ENCODE peak calls at places on chromosomes 11 and 22, in six cellular contexts. Z, I, J, P, S and H are unnamed samples.
A peak's percentile ranks its signal among the peaks of the same experiment; 100 is the strongest.

GRCh38 chr11:67356867-67357561 is 3.7 kb upstream of the POLD4 start:
- DNase-seq in Z (peak; percentile 42), I (peak; percentile 52), J (peak; percentile 84), P (peak; percentile 66), S (peak; percentile 80), H (peak; percentile 88)

GRCh38 chr22:29078036-29078868 is 5.4 kb downstream of the KREMEN1 start:
- DNase-seq in Z (no peak), I (no peak), J (no peak), P (no peak), S (no peak), H (no peak)

GRCh38 chr11:1060885-1061616 is 13.6 kb upstream of the MUC2 start:
- DNase-seq in Z (peak; percentile 15), I (no peak), J (peak; percentile 24), P (no peak), S (no peak), H (peak; percentile 81)

GRCh38 chr22:27836181-27836580 is 34.6 kb upstream of the MN1 start:
- DNase-seq in Z (no peak), I (no peak), J (no peak), P (no peak), S (no peak), H (no peak)

GRCh38 chr22:30270841-30271240 is 4.2 kb upstream of the OSM start:
- DNase-seq in Z (peak; percentile 62), I (no peak), J (peak; percentile 79), P (no peak), S (no peak), H (no peak)

GRCh38 chr11:116864531-116864930 is 27.1 kb upstream of the APOA1 start:
- DNase-seq in Z (no peak), I (no peak), J (no peak), P (no peak), S (no peak), H (no peak)

GRCh38 chr11:79201637-79202347 is 239.0 kb downstream of the TENM4 start:
- DNase-seq in Z (no peak), I (no peak), J (no peak), P (no peak), S (no peak), H (no peak)

GRCh38 chr11:77506857-77507256 is 33.0 kb upstream of the PAK1 start:
- DNase-seq in Z (no peak), I (no peak), J (no peak), P (no peak), S (no peak), H (peak; percentile 9)

GRCh38 chr11:131922220-131922619 is 551.8 kb downstream of the NTM start:
- DNase-seq in Z (no peak), I (no peak), J (no peak), P (no peak), S (no peak), H (no peak)

GRCh38 chr22:26957176-26957575 is 299.8 kb downstream of the MIAT start:
- DNase-seq in Z (no peak), I (no peak), J (no peak), P (no peak), S (no peak), H (no peak)

GRCh38 chr22:44003776-44004460 is 20.2 kb upstream of the PARVB start:
- DNase-seq in Z (no peak), I (no peak), J (no peak), P (no peak), S (no peak), H (no peak)

GRCh38 chr22:20988573-20989322 is 6.7 kb downstream of the LZTR1 start:
- DNase-seq in Z (no peak), I (no peak), J (no peak), P (no peak), S (no peak), H (no peak)

GRCh38 chr11:79055866-79056632 is 384.8 kb downstream of the TENM4 start:
- DNase-seq in Z (no peak), I (no peak), J (peak; percentile 80), P (no peak), S (no peak), H (no peak)

GRCh38 chr22:35993048-35993714 is 35.4 kb downstream of the RBFOX2 start:
- DNase-seq in Z (no peak), I (no peak), J (no peak), P (no peak), S (no peak), H (no peak)

GRCh38 chr11:134062255-134063030 is 6.4 kb upstream of the JAM3 start:
- DNase-seq in Z (no peak), I (no peak), J (no peak), P (no peak), S (no peak), H (no peak)

GRCh38 chr22:21446827-21447690 is 20.1 kb upstream of the TMEM191C start:
- DNase-seq in Z (no peak), I (no peak), J (no peak), P (no peak), S (peak; percentile 12), H (no peak)

GRCh38 chr11:66866007-66866406 is 9.1 kb downstream of the LRFN4 start:
- DNase-seq in Z (no peak), I (no peak), J (no peak), P (no peak), S (peak; percentile 8), H (no peak)

GRCh38 chr11:62143727-62144126 is 19.9 kb downstream of the INCENP start:
- DNase-seq in Z (no peak), I (no peak), J (no peak), P (peak; percentile 16), S (no peak), H (no peak)
- TF ChIP-seq CTCF in Z (no peak), I (peak; percentile 23), J (peak; percentile 19), P (no peak), S (no peak), H (no peak)

GRCh38 chr11:121391914-121392313 is 60.2 kb upstream of the SORL1 start:
- DNase-seq in Z (no peak), I (no peak), J (no peak), P (no peak), S (no peak), H (peak; percentile 56)
- TF ChIP-seq CTCF in Z (no peak), I (no peak), J (no peak), P (no peak), S (no peak), H (no peak)

GRCh38 chr11:32659672-32660071 is 76.0 kb downstream of the EIF3M start:
- DNase-seq in Z (no peak), I (no peak), J (no peak), P (no peak), S (no peak), H (no peak)
- TF ChIP-seq CTCF in Z (no peak), I (no peak), J (no peak), P (no peak), S (peak; percentile 15), H (no peak)

GRCh38 chr11:73308963-73309960 is 1.2 kb downstream of the ARHGEF17 start:
- DNase-seq in Z (peak; percentile 91), I (peak; percentile 90), J (peak; percentile 96), P (no peak), S (peak; percentile 51), H (peak; percentile 92)

GRCh38 chr11:73307323-73308002 is 613 bp upstream of the ARHGEF17 start:
- DNase-seq in Z (peak; percentile 98), I (peak; percentile 98), J (peak; percentile 98), P (peak; percentile 92), S (peak; percentile 98), H (peak; percentile 99)

GRCh38 chr11:73306977-73307322 is 1.1 kb upstream of the ARHGEF17 start:
- DNase-seq in Z (no peak), I (no peak), J (no peak), P (no peak), S (no peak), H (no peak)

GRCh38 chr11:73308003-73308962 is at the start of gene ARHGEF17:
- DNase-seq in Z (peak; percentile 82), I (no peak), J (peak; percentile 85), P (peak; percentile 39), S (peak; percentile 76), H (peak; percentile 89)

DNA sequence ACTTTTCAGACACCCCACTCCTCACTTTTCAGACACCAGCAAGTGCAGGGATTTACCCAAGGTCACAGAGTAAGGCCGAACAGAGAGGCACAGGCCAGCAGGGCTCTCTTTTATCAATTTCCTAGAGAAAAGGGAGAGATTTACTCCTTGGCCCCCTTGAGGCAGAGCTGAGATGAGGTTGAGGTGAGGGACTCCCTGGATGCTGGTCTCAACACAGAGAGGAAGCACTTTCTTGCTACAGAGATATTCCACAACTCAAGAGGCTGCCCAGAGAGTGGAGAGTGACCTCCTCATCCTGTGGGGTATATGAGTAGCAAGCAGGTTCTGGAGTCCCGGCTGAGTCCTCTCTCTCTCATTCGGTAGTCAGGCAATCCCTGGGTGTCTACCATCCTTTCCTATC is 2.0 kb upstream of the ARHGEF17 start:
- DNase-seq in Z (no peak), I (no peak), J (no peak), P (no peak), S (no peak), H (no peak)
- TF ChIP-seq CTCF in Z (no peak), I (peak; percentile 41), J (peak; percentile 6), P (no peak), S (no peak), H (no peak)

DNA sequence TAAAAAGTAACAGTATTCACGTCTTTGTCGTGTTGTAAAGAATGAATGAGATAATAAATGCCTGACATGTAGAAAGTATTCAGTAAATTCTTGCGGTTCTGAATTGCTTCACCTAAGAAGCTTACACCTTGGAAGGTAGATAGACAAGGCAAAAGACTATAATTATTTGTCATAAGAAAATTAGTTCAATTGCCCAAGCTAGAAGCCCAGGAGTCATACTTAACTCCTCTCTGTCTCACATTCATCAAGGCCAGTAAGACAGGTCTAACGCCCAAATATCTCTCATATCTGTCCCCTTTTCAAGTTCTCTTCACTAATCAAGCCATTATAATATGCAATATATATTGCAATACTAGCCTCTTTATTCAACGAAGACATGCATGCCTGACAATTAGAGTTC is 87.7 kb upstream of the AMOTL1 start:
- DNase-seq in Z (no peak), I (no peak), J (no peak), P (no peak), S (no peak), H (no peak)
- TF ChIP-seq CTCF in Z (no peak), I (no peak), J (no peak), P (no peak), S (no peak), H (no peak)

DNA sequence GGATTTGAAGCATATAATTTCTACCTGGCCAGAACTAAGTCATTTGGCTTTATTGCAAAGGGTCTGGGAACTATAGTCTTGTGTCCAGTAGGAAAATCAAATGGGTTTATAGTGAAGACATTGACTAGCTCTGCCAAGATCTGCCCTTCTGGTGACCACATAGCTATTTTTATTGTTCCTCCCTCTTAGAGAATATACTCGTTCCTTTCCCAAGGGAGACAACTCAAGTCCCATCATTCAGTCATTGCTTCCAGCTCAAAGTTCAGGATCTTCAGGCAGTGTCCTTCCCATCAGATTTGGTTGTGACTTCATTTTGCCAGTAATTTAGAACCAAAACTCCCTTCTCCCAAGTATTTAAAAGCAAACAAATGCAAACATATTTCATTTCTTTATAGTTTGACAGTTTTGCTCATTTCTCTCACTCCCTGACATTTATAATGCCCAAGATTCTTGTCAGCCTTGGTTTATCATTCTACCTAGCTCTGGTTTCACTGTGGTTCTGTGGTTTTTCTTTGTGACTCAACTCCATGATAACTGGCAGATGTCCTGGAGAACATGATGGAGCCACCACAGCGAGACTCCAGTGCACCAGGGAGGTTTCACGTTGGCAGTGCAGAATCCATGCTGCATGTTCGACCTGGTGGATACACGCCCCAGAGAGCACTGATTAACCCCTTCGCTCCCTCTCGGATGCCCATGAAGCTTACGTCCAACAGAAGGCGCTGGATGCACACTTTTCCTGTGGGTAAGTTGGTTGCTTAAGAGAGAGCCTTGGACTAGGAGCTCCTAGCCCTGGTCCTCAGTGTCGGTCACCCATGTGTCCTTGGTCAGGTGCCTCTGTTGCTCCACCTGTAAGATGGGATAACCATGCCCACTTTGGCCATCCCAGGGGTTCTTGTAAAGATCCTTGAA is 64.9 kb downstream of the DEPDC5 start:
- DNase-seq in Z (no peak), I (no peak), J (peak; percentile 7), P (no peak), S (no peak), H (no peak)
- TF ChIP-seq CTCF in Z (no peak), I (no peak), J (peak; percentile 8), P (no peak), S (no peak), H (no peak)